ENCODE peak calls at places on chromosome 17, in seven cellular contexts. One of them, this sample, is unnamed.

GRCh38 chr17:68195667-68196393 is 52.0 kb upstream of the AMZ2 start:
- DNase-seq in right atrium auricular region: no peak
- DNase-seq in left ventricle myocardium inferior: peak
- DNase-seq in H1: no peak
- DNase-seq in heart right ventricle: peak
- DNase-seq in cardiac muscle cell: peak
- DNase-seq in SK-N-SH: peak
- DNase-seq in this sample: no peak

GRCh38 chr17:59607817-59608403 is 11.8 kb upstream of the CLTC start:
- DNase-seq in SK-N-SH: peak
- DNase-seq in cardiac muscle cell: peak
- DNase-seq in left ventricle myocardium inferior: no peak
- DNase-seq in H1: no peak
- DNase-seq in right atrium auricular region: no peak
- DNase-seq in heart right ventricle: no peak
- DNase-seq in this sample: no peak

GRCh38 chr17:193841-194806 is 12.7 kb upstream of the DOC2B start:
- DNase-seq in H1: no peak
- DNase-seq in SK-N-SH: no peak
- DNase-seq in right atrium auricular region: no peak
- DNase-seq in cardiac muscle cell: no peak
- DNase-seq in heart right ventricle: no peak
- DNase-seq in left ventricle myocardium inferior: no peak
- DNase-seq in this sample: no peak

GRCh38 chr17:30780343-30780742 is 44.1 kb downstream of the CRLF3 start:
- DNase-seq in right atrium auricular region: no peak
- DNase-seq in heart right ventricle: no peak
- DNase-seq in H1: no peak
- DNase-seq in cardiac muscle cell: no peak
- DNase-seq in SK-N-SH: no peak
- DNase-seq in left ventricle myocardium inferior: no peak
- DNase-seq in this sample: no peak

GRCh38 chr17:14307560-14308024 is 6.7 kb downstream of the HS3ST3B1 start:
- DNase-seq in left ventricle myocardium inferior: no peak
- DNase-seq in right atrium auricular region: no peak
- DNase-seq in heart right ventricle: no peak
- DNase-seq in SK-N-SH: no peak
- DNase-seq in H1: no peak
- DNase-seq in cardiac muscle cell: no peak
- DNase-seq in this sample: no peak

GRCh38 chr17:74453665-74454196 is 12.7 kb upstream of the CD300A start:
- DNase-seq in left ventricle myocardium inferior: no peak
- DNase-seq in right atrium auricular region: no peak
- DNase-seq in cardiac muscle cell: peak
- DNase-seq in heart right ventricle: no peak
- DNase-seq in H1: no peak
- DNase-seq in SK-N-SH: peak
- DNase-seq in this sample: no peak

GRCh38 chr17:78875738-78876597 is 27.0 kb downstream of the CEP295NL start:
- DNase-seq in cardiac muscle cell: no peak
- DNase-seq in heart right ventricle: no peak
- DNase-seq in SK-N-SH: peak
- DNase-seq in left ventricle myocardium inferior: no peak
- DNase-seq in right atrium auricular region: no peak
- DNase-seq in H1: no peak
- DNase-seq in this sample: no peak

GRCh38 chr17:50708050-50709000 is 611 bp upstream of the ANKRD40 start:
- DNase-seq in heart right ventricle: no peak
- DNase-seq in H1: no peak
- DNase-seq in right atrium auricular region: no peak
- DNase-seq in left ventricle myocardium inferior: no peak
- DNase-seq in cardiac muscle cell: no peak
- DNase-seq in SK-N-SH: no peak
- DNase-seq in this sample: no peak

GRCh38 chr17:1715803-1716075 is 5.6 kb upstream of the TLCD2 start:
- DNase-seq in cardiac muscle cell: no peak
- DNase-seq in left ventricle myocardium inferior: no peak
- DNase-seq in H1: no peak
- DNase-seq in SK-N-SH: no peak
- DNase-seq in right atrium auricular region: no peak
- DNase-seq in heart right ventricle: no peak
- DNase-seq in this sample: no peak

GRCh38 chr17:70552230-70552981 is 383.1 kb downstream of the KCNJ2 start:
- DNase-seq in SK-N-SH: peak
- DNase-seq in H1: no peak
- DNase-seq in cardiac muscle cell: peak
- DNase-seq in heart right ventricle: no peak
- DNase-seq in left ventricle myocardium inferior: no peak
- DNase-seq in right atrium auricular region: no peak
- DNase-seq in this sample: no peak

GRCh38 chr17:31417051-31417792 is 25.7 kb downstream of the RAB11FIP4 start:
- DNase-seq in H1: no peak
- DNase-seq in heart right ventricle: no peak
- DNase-seq in cardiac muscle cell: no peak
- DNase-seq in SK-N-SH: no peak
- DNase-seq in left ventricle myocardium inferior: no peak
- DNase-seq in right atrium auricular region: no peak
- DNase-seq in this sample: peak

GRCh38 chr17:68539536-68540469 is 27.6 kb downstream of the PRKAR1A start:
- DNase-seq in SK-N-SH: no peak
- DNase-seq in H1: no peak
- DNase-seq in right atrium auricular region: no peak
- DNase-seq in cardiac muscle cell: peak
- DNase-seq in heart right ventricle: no peak
- DNase-seq in left ventricle myocardium inferior: no peak
- DNase-seq in this sample: no peak

GRCh38 chr17:27551701-27552466 is 79.1 kb upstream of the LGALS9 start:
- DNase-seq in H1: no peak
- DNase-seq in right atrium auricular region: no peak
- DNase-seq in cardiac muscle cell: no peak
- DNase-seq in left ventricle myocardium inferior: no peak
- DNase-seq in heart right ventricle: no peak
- DNase-seq in SK-N-SH: no peak
- DNase-seq in this sample: no peak

GRCh38 chr17:82780195-82780594 is 28.3 kb downstream of the TBCD start:
- DNase-seq in heart right ventricle: no peak
- DNase-seq in right atrium auricular region: no peak
- DNase-seq in SK-N-SH: no peak
- DNase-seq in H1: no peak
- DNase-seq in left ventricle myocardium inferior: no peak
- DNase-seq in cardiac muscle cell: no peak
- DNase-seq in this sample: no peak

GRCh38 chr17:69729937-69730336 is 315.4 kb downstream of the MAP2K6 start:
- DNase-seq in SK-N-SH: no peak
- DNase-seq in left ventricle myocardium inferior: no peak
- DNase-seq in heart right ventricle: no peak
- DNase-seq in right atrium auricular region: no peak
- DNase-seq in H1: no peak
- DNase-seq in cardiac muscle cell: no peak
- DNase-seq in this sample: no peak

GRCh38 chr17:63973930-63974593 is 1.3 kb upstream of the SCN4A start:
- DNase-seq in right atrium auricular region: no peak
- DNase-seq in SK-N-SH: no peak
- DNase-seq in H1: no peak
- DNase-seq in cardiac muscle cell: no peak
- DNase-seq in heart right ventricle: no peak
- DNase-seq in left ventricle myocardium inferior: no peak
- DNase-seq in this sample: no peak

GRCh38 chr17:31068291-31068690 is 26.5 kb upstream of the NF1 start:
- DNase-seq in heart right ventricle: peak
- DNase-seq in left ventricle myocardium inferior: no peak
- DNase-seq in right atrium auricular region: no peak
- DNase-seq in cardiac muscle cell: no peak
- DNase-seq in H1: no peak
- DNase-seq in SK-N-SH: peak
- DNase-seq in this sample: no peak

GRCh38 chr17:73799781-73800627 is 155.8 kb upstream of the SDK2 start:
- DNase-seq in SK-N-SH: no peak
- DNase-seq in heart right ventricle: no peak
- DNase-seq in left ventricle myocardium inferior: no peak
- DNase-seq in right atrium auricular region: no peak
- DNase-seq in H1: no peak
- DNase-seq in cardiac muscle cell: no peak
- DNase-seq in this sample: no peak

GRCh38 chr17:78803161-78803845 is 21.2 kb upstream of the CYTH1 start:
- DNase-seq in right atrium auricular region: no peak
- DNase-seq in SK-N-SH: no peak
- DNase-seq in heart right ventricle: no peak
- DNase-seq in left ventricle myocardium inferior: no peak
- DNase-seq in H1: no peak
- DNase-seq in cardiac muscle cell: no peak
- DNase-seq in this sample: no peak

GRCh38 chr17:28180449-28180848 is 138.0 kb downstream of the NLK start:
- DNase-seq in cardiac muscle cell: no peak
- DNase-seq in H1: no peak
- DNase-seq in SK-N-SH: no peak
- DNase-seq in left ventricle myocardium inferior: no peak
- DNase-seq in heart right ventricle: no peak
- DNase-seq in right atrium auricular region: no peak
- DNase-seq in this sample: no peak

GRCh38 chr17:68849673-68850260 is 105.4 kb downstream of the ABCA8 start:
- DNase-seq in left ventricle myocardium inferior: no peak
- DNase-seq in SK-N-SH: no peak
- DNase-seq in cardiac muscle cell: no peak
- DNase-seq in right atrium auricular region: no peak
- DNase-seq in heart right ventricle: no peak
- DNase-seq in H1: no peak
- DNase-seq in this sample: no peak

DNA sequence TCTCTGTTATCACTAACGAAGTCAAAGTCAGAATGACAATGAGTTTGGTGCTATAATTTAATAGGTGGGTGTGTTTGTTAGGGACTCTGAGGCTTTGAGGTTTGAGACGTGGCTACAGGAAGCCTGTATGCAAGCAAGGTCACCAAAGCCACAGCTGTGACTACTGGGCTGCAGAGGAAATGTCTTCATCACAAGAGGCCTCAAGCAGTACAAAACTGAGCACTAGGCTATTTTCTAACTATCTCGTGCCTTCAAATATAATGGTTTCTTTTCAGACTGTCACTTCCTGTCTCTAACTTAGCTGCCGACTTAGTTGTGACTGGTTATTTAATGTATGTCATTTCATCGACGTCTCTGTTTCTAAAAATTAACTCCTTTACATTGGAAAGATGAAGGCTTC is 141.2 kb downstream of the AATF start:
- DNase-seq in SK-N-SH: no peak
- DNase-seq in cardiac muscle cell: no peak
- DNase-seq in H1: no peak
- DNase-seq in right atrium auricular region: no peak
- DNase-seq in heart right ventricle: no peak
- DNase-seq in left ventricle myocardium inferior: no peak
- DNase-seq in this sample: no peak
- H3K27ac ChIP-seq in SK-N-SH: no peak
- H3K27ac ChIP-seq in cardiac muscle cell: peak
- H3K27ac ChIP-seq in H1: no peak
- H3K27ac ChIP-seq in right atrium auricular region: no peak
- H3K27ac ChIP-seq in heart right ventricle: no peak
- H3K27ac ChIP-seq in left ventricle myocardium inferior: no peak
- H3K27ac ChIP-seq in this sample: no peak

DNA sequence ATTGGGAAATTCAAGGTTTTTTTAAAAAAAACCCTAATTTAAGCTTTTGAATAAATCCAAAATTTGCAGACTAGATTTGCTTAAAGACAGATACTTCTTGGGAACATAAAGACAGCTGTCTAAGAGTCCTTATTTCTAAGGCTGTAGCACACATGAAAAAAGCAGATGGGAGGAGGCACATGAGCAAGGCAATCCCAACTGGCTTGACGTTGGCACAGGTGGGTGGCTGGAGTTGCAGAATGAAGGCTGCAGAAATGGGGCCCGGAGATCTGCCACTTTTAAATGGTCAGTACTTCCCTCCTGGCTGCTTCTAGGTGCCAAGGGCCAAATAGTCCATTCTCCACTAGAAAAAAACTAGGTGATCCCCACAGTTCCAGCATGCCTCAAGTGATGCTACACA is 4.4 kb downstream of the KIAA0753 start:
- DNase-seq in heart right ventricle: no peak
- DNase-seq in left ventricle myocardium inferior: no peak
- DNase-seq in SK-N-SH: no peak
- DNase-seq in cardiac muscle cell: no peak
- DNase-seq in right atrium auricular region: no peak
- DNase-seq in H1: no peak
- DNase-seq in this sample: no peak
- TF ChIP-seq CTCF in heart right ventricle: no peak
- TF ChIP-seq CTCF in left ventricle myocardium inferior: no peak
- TF ChIP-seq CTCF in SK-N-SH: no peak
- TF ChIP-seq CTCF in cardiac muscle cell: no peak
- TF ChIP-seq CTCF in right atrium auricular region: no peak
- TF ChIP-seq CTCF in H1: no peak
- TF ChIP-seq CTCF in this sample: no peak

DNA sequence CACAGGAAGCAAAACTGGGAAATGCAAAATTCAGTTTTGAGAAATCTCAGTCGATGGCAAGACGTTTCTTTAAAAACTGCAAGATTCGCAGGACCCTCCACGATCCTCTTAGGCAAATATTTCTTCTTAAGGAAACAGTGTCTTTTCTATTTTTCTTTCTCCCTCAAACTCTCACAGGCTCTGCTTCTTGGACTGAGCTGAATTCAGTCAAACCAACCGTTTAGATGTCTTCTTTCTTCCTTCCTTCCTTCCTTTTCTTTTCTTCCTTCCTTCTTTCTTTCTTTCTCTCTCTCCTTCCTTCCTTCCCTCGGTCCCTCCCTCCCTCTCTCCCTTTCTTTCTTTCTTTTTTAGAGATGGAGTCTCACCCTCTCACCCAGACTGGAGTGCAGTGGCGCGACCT is 67.2 kb upstream of the AXIN2 start:
- DNase-seq in cardiac muscle cell: no peak
- DNase-seq in H1: no peak
- DNase-seq in right atrium auricular region: no peak
- DNase-seq in left ventricle myocardium inferior: no peak
- DNase-seq in heart right ventricle: no peak
- DNase-seq in SK-N-SH: no peak
- DNase-seq in this sample: no peak
- H3K4me3 ChIP-seq in cardiac muscle cell: no peak
- H3K4me3 ChIP-seq in H1: no peak
- H3K4me3 ChIP-seq in right atrium auricular region: no peak
- H3K4me3 ChIP-seq in left ventricle myocardium inferior: no peak
- H3K4me3 ChIP-seq in heart right ventricle: no peak
- H3K4me3 ChIP-seq in SK-N-SH: no peak
- H3K4me3 ChIP-seq in this sample: peak

GRCh38 chr17:58365185-58365979 is 13.4 kb upstream of the SUPT4H1 start:
- DNase-seq in left ventricle myocardium inferior: no peak
- DNase-seq in H1: no peak
- DNase-seq in cardiac muscle cell: no peak
- DNase-seq in SK-N-SH: no peak
- DNase-seq in heart right ventricle: no peak
- DNase-seq in right atrium auricular region: no peak
- DNase-seq in this sample: no peak

GRCh38 chr17:58364270-58364942 is 12.4 kb upstream of the SUPT4H1 start:
- DNase-seq in right atrium auricular region: no peak
- DNase-seq in cardiac muscle cell: peak
- DNase-seq in SK-N-SH: no peak
- DNase-seq in heart right ventricle: no peak
- DNase-seq in left ventricle myocardium inferior: no peak
- DNase-seq in H1: no peak
- DNase-seq in this sample: no peak

GRCh38 chr17:58362368-58363014 is 10.5 kb upstream of the SUPT4H1 start:
- DNase-seq in heart right ventricle: no peak
- DNase-seq in right atrium auricular region: no peak
- DNase-seq in H1: no peak
- DNase-seq in cardiac muscle cell: no peak
- DNase-seq in left ventricle myocardium inferior: no peak
- DNase-seq in SK-N-SH: no peak
- DNase-seq in this sample: no peak

GRCh38 chr17:58365980-58366595 is 14.1 kb upstream of the SUPT4H1 start:
- DNase-seq in SK-N-SH: no peak
- DNase-seq in cardiac muscle cell: no peak
- DNase-seq in left ventricle myocardium inferior: no peak
- DNase-seq in heart right ventricle: no peak
- DNase-seq in H1: no peak
- DNase-seq in right atrium auricular region: no peak
- DNase-seq in this sample: no peak

GRCh38 chr17:58363457-58364185 is 11.6 kb upstream of the SUPT4H1 start:
- DNase-seq in left ventricle myocardium inferior: no peak
- DNase-seq in H1: no peak
- DNase-seq in cardiac muscle cell: no peak
- DNase-seq in right atrium auricular region: no peak
- DNase-seq in SK-N-SH: no peak
- DNase-seq in heart right ventricle: no peak
- DNase-seq in this sample: no peak
- H3K27ac ChIP-seq in left ventricle myocardium inferior: no peak
- H3K27ac ChIP-seq in H1: no peak
- H3K27ac ChIP-seq in cardiac muscle cell: peak
- H3K27ac ChIP-seq in right atrium auricular region: no peak
- H3K27ac ChIP-seq in SK-N-SH: no peak
- H3K27ac ChIP-seq in heart right ventricle: no peak
- H3K27ac ChIP-seq in this sample: no peak